ENCODE peak calls at places on chromosome 9, in four cellular contexts. D, O, A and S are unnamed samples.

GRCh38 chr9:96419691-96419969 is 1.5 kb upstream of the ZNF367 start:
- DNase-seq in D (no peak), O (no peak), A (no peak), S (no peak)

GRCh38 chr9:110526426-110526825 is 53.1 kb downstream of the SVEP1 start:
- DNase-seq in D (no peak), O (no peak), A (no peak), S (peak)

GRCh38 chr9:112647596-112647995 is 70.3 kb downstream of the INIP start:
- DNase-seq in D (no peak), O (no peak), A (no peak), S (no peak)

GRCh38 chr9:13386935-13387667 is 107.6 kb upstream of the MPDZ start:
- DNase-seq in D (no peak), O (no peak), A (no peak), S (no peak)

GRCh38 chr9:27351438-27351837 is 54.5 kb upstream of the EQTN start:
- DNase-seq in D (no peak), O (no peak), A (no peak), S (no peak)

GRCh38 chr9:137168907-137169763 is 716 bp downstream of the LRRC26 start:
- DNase-seq in D (peak), O (peak), A (no peak), S (no peak)

GRCh38 chr9:134631881-134632280 is 9.7 kb upstream of the COL5A1 start:
- DNase-seq in D (no peak), O (no peak), A (no peak), S (no peak)

GRCh38 chr9:136750526-136750925 is 2.2 kb upstream of the LCN6 start:
- DNase-seq in D (no peak), O (no peak), A (no peak), S (no peak)

GRCh38 chr9:89723696-89724095 is 118.9 kb downstream of the GADD45G start:
- DNase-seq in D (no peak), O (no peak), A (no peak), S (no peak)

GRCh38 chr9:135799261-135799660 is 97.3 kb downstream of the KCNT1 start:
- DNase-seq in D (no peak), O (no peak), A (no peak), S (no peak)

GRCh38 chr9:69502671-69503301 is 169.4 kb downstream of the APBA1 start:
- DNase-seq in D (no peak), O (no peak), A (no peak), S (no peak)

GRCh38 chr9:12469084-12469483 is 224.1 kb upstream of the TYRP1 start:
- DNase-seq in D (no peak), O (no peak), A (no peak), S (no peak)

GRCh38 chr9:134375011-134375390 is 48.7 kb downstream of the RXRA start:
- DNase-seq in D (no peak), O (no peak), A (no peak), S (no peak)

GRCh38 chr9:38423939-38424843 is at the start of gene IGFBPL1:
- DNase-seq in D (peak), O (peak), A (no peak), S (no peak)